ENCODE peak calls at places on chromosomes 2 and 18, in six cellular contexts. One of them, this sample, is unnamed.
A peak's percentile ranks its signal among the peaks of the same experiment; 100 is the strongest.

GRCh38 chr18:36532394-36532793 is 234.9 kb downstream of the FHOD3 start:
- DNase-seq in neural progenitor cell: no peak
- DNase-seq in nephron progenitor cell: no peak
- DNase-seq in SK-N-SH: no peak
- DNase-seq in GM20000: no peak
- DNase-seq in WERI-Rb-1: no peak
- DNase-seq in this sample: no peak

GRCh38 chr2:100413586-100413985 is 3.9 kb downstream of the CHST10 start:
- DNase-seq in neural progenitor cell: no peak
- DNase-seq in nephron progenitor cell: no peak
- DNase-seq in SK-N-SH: no peak
- DNase-seq in GM20000: no peak
- DNase-seq in WERI-Rb-1: no peak
- DNase-seq in this sample: no peak

GRCh38 chr18:56200381-56200831 is 438.0 kb downstream of the TXNL1 start:
- DNase-seq in neural progenitor cell: no peak
- DNase-seq in nephron progenitor cell: no peak
- DNase-seq in SK-N-SH: no peak
- DNase-seq in GM20000: no peak
- DNase-seq in WERI-Rb-1: no peak
- DNase-seq in this sample: no peak

GRCh38 chr2:5691659-5692529 is at the start of gene SOX11:
- DNase-seq in neural progenitor cell: peak; percentile 97
- DNase-seq in nephron progenitor cell: peak; percentile 96
- DNase-seq in SK-N-SH: peak; percentile 99
- DNase-seq in GM20000: peak; percentile 47
- DNase-seq in WERI-Rb-1: peak; percentile 99
- DNase-seq in this sample: no peak

GRCh38 chr2:196759378-196759706 is 40.1 kb downstream of the GTF3C3 start:
- DNase-seq in neural progenitor cell: no peak
- DNase-seq in nephron progenitor cell: no peak
- DNase-seq in SK-N-SH: no peak
- DNase-seq in GM20000: no peak
- DNase-seq in WERI-Rb-1: no peak
- DNase-seq in this sample: no peak

GRCh38 chr2:240915526-240916335 is 9.6 kb downstream of the CROCC2 start:
- DNase-seq in neural progenitor cell: peak; percentile 70
- DNase-seq in nephron progenitor cell: peak; percentile 57
- DNase-seq in SK-N-SH: no peak
- DNase-seq in GM20000: no peak
- DNase-seq in WERI-Rb-1: no peak
- DNase-seq in this sample: no peak

GRCh38 chr2:15636972-15637785 is 45.5 kb downstream of the DDX1 start:
- DNase-seq in neural progenitor cell: peak; percentile 85
- DNase-seq in nephron progenitor cell: peak; percentile 77
- DNase-seq in SK-N-SH: peak; percentile 87
- DNase-seq in GM20000: peak; percentile 65
- DNase-seq in WERI-Rb-1: peak; percentile 79
- DNase-seq in this sample: peak; percentile 61

GRCh38 chr2:8547284-8548064 is 134.4 kb upstream of the ID2 start:
- DNase-seq in neural progenitor cell: no peak
- DNase-seq in nephron progenitor cell: no peak
- DNase-seq in SK-N-SH: no peak
- DNase-seq in GM20000: no peak
- DNase-seq in WERI-Rb-1: no peak
- DNase-seq in this sample: no peak

GRCh38 chr18:28767781-28768211 is 590.9 kb upstream of the CDH2 start:
- DNase-seq in neural progenitor cell: no peak
- DNase-seq in nephron progenitor cell: no peak
- DNase-seq in SK-N-SH: no peak
- DNase-seq in GM20000: no peak
- DNase-seq in WERI-Rb-1: no peak
- DNase-seq in this sample: no peak

GRCh38 chr2:157339965-157340655 is 14.5 kb upstream of the ERMN start:
- DNase-seq in neural progenitor cell: no peak
- DNase-seq in nephron progenitor cell: no peak
- DNase-seq in SK-N-SH: no peak
- DNase-seq in GM20000: no peak
- DNase-seq in WERI-Rb-1: no peak
- DNase-seq in this sample: no peak

GRCh38 chr2:66441651-66442365 is 6.9 kb downstream of the MEIS1 start:
- DNase-seq in neural progenitor cell: no peak
- DNase-seq in nephron progenitor cell: peak; percentile 16
- DNase-seq in SK-N-SH: no peak
- DNase-seq in GM20000: no peak
- DNase-seq in WERI-Rb-1: no peak
- DNase-seq in this sample: no peak

GRCh38 chr2:189613077-189613636 is 32.6 kb upstream of the SLC40A1 start:
- DNase-seq in neural progenitor cell: no peak
- DNase-seq in nephron progenitor cell: no peak
- DNase-seq in SK-N-SH: no peak
- DNase-seq in GM20000: no peak
- DNase-seq in WERI-Rb-1: no peak
- DNase-seq in this sample: peak; percentile 33

GRCh38 chr2:26144953-26145680 is 27.8 kb upstream of the GAREM2 start:
- DNase-seq in neural progenitor cell: peak; percentile 81
- DNase-seq in nephron progenitor cell: peak; percentile 66
- DNase-seq in SK-N-SH: peak; percentile 85
- DNase-seq in GM20000: peak; percentile 78
- DNase-seq in WERI-Rb-1: peak; percentile 80
- DNase-seq in this sample: peak; percentile 64

GRCh38 chr2:240064898-240065297 is 11.6 kb upstream of the OR6B3 start:
- DNase-seq in neural progenitor cell: no peak
- DNase-seq in nephron progenitor cell: no peak
- DNase-seq in SK-N-SH: no peak
- DNase-seq in GM20000: no peak
- DNase-seq in WERI-Rb-1: no peak
- DNase-seq in this sample: no peak

GRCh38 chr2:157777425-157777824 is 98.7 kb downstream of the ACVR1 start:
- DNase-seq in neural progenitor cell: peak; percentile 38
- DNase-seq in nephron progenitor cell: peak; percentile 18
- DNase-seq in SK-N-SH: peak; percentile 39
- DNase-seq in GM20000: peak; percentile 19
- DNase-seq in WERI-Rb-1: peak; percentile 27
- DNase-seq in this sample: peak; percentile 68

GRCh38 chr2:223860809-223861738 is 23.7 kb upstream of the AP1S3 start:
- DNase-seq in neural progenitor cell: no peak
- DNase-seq in nephron progenitor cell: no peak
- DNase-seq in SK-N-SH: no peak
- DNase-seq in GM20000: no peak
- DNase-seq in WERI-Rb-1: no peak
- DNase-seq in this sample: peak; percentile 90

GRCh38 chr2:207088276-207088675 is 77.5 kb downstream of the KLF7 start:
- DNase-seq in neural progenitor cell: no peak
- DNase-seq in nephron progenitor cell: no peak
- DNase-seq in SK-N-SH: no peak
- DNase-seq in GM20000: no peak
- DNase-seq in WERI-Rb-1: no peak
- DNase-seq in this sample: no peak

GRCh38 chr2:197515277-197515797 is 529 bp upstream of the MOB4 start:
- DNase-seq in neural progenitor cell: no peak
- DNase-seq in nephron progenitor cell: peak; percentile 7
- DNase-seq in SK-N-SH: peak; percentile 60
- DNase-seq in GM20000: no peak
- DNase-seq in WERI-Rb-1: peak; percentile 20
- DNase-seq in this sample: no peak

GRCh38 chr2:206452242-206452641 is 8.9 kb downstream of the ADAM23 start:
- DNase-seq in neural progenitor cell: no peak
- DNase-seq in nephron progenitor cell: no peak
- DNase-seq in SK-N-SH: no peak
- DNase-seq in GM20000: no peak
- DNase-seq in WERI-Rb-1: no peak
- DNase-seq in this sample: no peak

GRCh38 chr2:118689456-118689855 is 158.0 kb downstream of the EN1 start:
- DNase-seq in neural progenitor cell: no peak
- DNase-seq in nephron progenitor cell: no peak
- DNase-seq in SK-N-SH: no peak
- DNase-seq in GM20000: no peak
- DNase-seq in WERI-Rb-1: no peak
- DNase-seq in this sample: no peak

GRCh38 chr2:172711110-172711509 is 24.5 kb upstream of the RAPGEF4 start:
- DNase-seq in neural progenitor cell: no peak
- DNase-seq in nephron progenitor cell: no peak
- DNase-seq in SK-N-SH: no peak
- DNase-seq in GM20000: no peak
- DNase-seq in WERI-Rb-1: no peak
- DNase-seq in this sample: no peak

GRCh38 chr2:143321994-143322393 is 192.8 kb downstream of the ARHGAP15 start:
- DNase-seq in neural progenitor cell: no peak
- DNase-seq in nephron progenitor cell: no peak
- DNase-seq in SK-N-SH: no peak
- DNase-seq in GM20000: no peak
- DNase-seq in WERI-Rb-1: no peak
- DNase-seq in this sample: peak; percentile 17

GRCh38 chr2:24858996-24859395 is 61.0 kb downstream of the ADCY3 start:
- DNase-seq in neural progenitor cell: no peak
- DNase-seq in nephron progenitor cell: no peak
- DNase-seq in SK-N-SH: no peak
- DNase-seq in GM20000: no peak
- DNase-seq in WERI-Rb-1: no peak
- DNase-seq in this sample: no peak

GRCh38 chr18:32383040-32383819 is 87.5 kb downstream of the GAREM1 start:
- DNase-seq in neural progenitor cell: no peak
- DNase-seq in nephron progenitor cell: no peak
- DNase-seq in SK-N-SH: no peak
- DNase-seq in GM20000: no peak
- DNase-seq in WERI-Rb-1: no peak
- DNase-seq in this sample: peak; percentile 53

GRCh38 chr2:30252723-30253688 is 21.7 kb downstream of the LBH start:
- DNase-seq in neural progenitor cell: no peak
- DNase-seq in nephron progenitor cell: no peak
- DNase-seq in SK-N-SH: no peak
- DNase-seq in GM20000: no peak
- DNase-seq in WERI-Rb-1: peak; percentile 39
- DNase-seq in this sample: peak; percentile 50

GRCh38 chr2:159010963-159011362 is 42.5 kb downstream of the TANC1 start:
- DNase-seq in neural progenitor cell: no peak
- DNase-seq in nephron progenitor cell: no peak
- DNase-seq in SK-N-SH: no peak
- DNase-seq in GM20000: no peak
- DNase-seq in WERI-Rb-1: no peak
- DNase-seq in this sample: no peak

DNA sequence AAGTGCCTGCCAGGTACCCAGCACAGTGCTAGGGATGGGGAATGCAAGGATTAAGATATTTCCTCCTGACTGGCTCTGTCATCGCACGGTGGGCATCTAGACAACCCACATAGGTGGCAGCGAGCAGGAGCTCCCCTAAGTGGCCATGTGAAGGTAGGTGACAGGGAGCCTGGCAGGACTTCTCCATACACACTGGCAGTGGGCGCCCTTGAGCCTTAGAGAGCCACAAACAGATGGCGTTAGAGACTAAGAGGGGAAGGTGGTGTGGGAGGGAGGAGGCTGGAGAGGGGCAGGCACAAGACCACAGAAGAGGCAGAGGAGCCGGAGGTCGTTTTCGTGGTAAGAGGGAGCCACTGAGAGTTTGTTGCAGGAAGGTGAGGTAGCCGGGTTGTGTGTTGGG is 15.2 kb downstream of the PRELID3A start:
- DNase-seq in neural progenitor cell: peak; percentile 38
- DNase-seq in nephron progenitor cell: no peak
- DNase-seq in SK-N-SH: peak; percentile 53
- DNase-seq in GM20000: no peak
- DNase-seq in WERI-Rb-1: peak; percentile 85
- DNase-seq in this sample: peak; percentile 57
- TF ChIP-seq CTCF in neural progenitor cell: peak; percentile 16
- TF ChIP-seq CTCF in nephron progenitor cell: no peak
- TF ChIP-seq CTCF in SK-N-SH: no peak
- TF ChIP-seq CTCF in GM20000: peak; percentile 2
- TF ChIP-seq CTCF in WERI-Rb-1: peak; percentile 89
- TF ChIP-seq CTCF in this sample: peak; percentile 19

GRCh38 chr2:150047731-150048130 is 439.7 kb downstream of the RND3 start:
- DNase-seq in neural progenitor cell: no peak
- DNase-seq in nephron progenitor cell: no peak
- DNase-seq in SK-N-SH: no peak
- DNase-seq in GM20000: no peak
- DNase-seq in WERI-Rb-1: no peak
- DNase-seq in this sample: no peak
- TF ChIP-seq CTCF in neural progenitor cell: no peak
- TF ChIP-seq CTCF in nephron progenitor cell: no peak
- TF ChIP-seq CTCF in SK-N-SH: no peak
- TF ChIP-seq CTCF in GM20000: no peak
- TF ChIP-seq CTCF in WERI-Rb-1: no peak
- TF ChIP-seq CTCF in this sample: no peak

GRCh38 chr2:10402652-10403215 is 45.4 kb downstream of the ODC1 start:
- DNase-seq in neural progenitor cell: no peak
- DNase-seq in nephron progenitor cell: no peak
- DNase-seq in SK-N-SH: no peak
- DNase-seq in GM20000: no peak
- DNase-seq in WERI-Rb-1: no peak
- DNase-seq in this sample: no peak
- TF ChIP-seq CTCF in neural progenitor cell: no peak
- TF ChIP-seq CTCF in nephron progenitor cell: no peak
- TF ChIP-seq CTCF in SK-N-SH: no peak
- TF ChIP-seq CTCF in GM20000: no peak
- TF ChIP-seq CTCF in WERI-Rb-1: no peak
- TF ChIP-seq CTCF in this sample: no peak

DNA sequence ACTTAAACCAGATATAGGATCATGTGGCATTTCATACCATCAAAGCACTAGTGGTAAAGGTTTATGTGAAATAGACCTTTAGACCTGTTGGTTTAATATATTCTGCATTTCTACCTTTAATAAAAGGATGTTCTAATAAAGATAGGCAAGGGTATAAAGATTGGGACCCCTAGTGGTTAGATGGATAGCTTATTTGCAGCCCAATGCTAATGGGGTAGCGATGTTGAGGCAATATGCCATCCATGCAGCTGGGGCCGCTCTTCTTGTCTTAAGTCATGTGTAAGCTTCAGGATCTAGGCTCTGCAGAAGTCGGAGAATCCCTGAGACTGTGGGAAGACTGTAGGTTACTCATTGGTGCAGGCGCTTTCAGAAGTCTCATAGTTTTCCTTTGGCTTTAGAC is 114.9 kb downstream of the ICOS start:
- DNase-seq in neural progenitor cell: peak; percentile 21
- DNase-seq in nephron progenitor cell: no peak
- DNase-seq in SK-N-SH: no peak
- DNase-seq in GM20000: no peak
- DNase-seq in WERI-Rb-1: no peak
- DNase-seq in this sample: no peak
- TF ChIP-seq CTCF in neural progenitor cell: peak; percentile 47
- TF ChIP-seq CTCF in nephron progenitor cell: peak; percentile 28
- TF ChIP-seq CTCF in SK-N-SH: peak; percentile 35
- TF ChIP-seq CTCF in GM20000: peak; percentile 5
- TF ChIP-seq CTCF in WERI-Rb-1: peak; percentile 43
- TF ChIP-seq CTCF in this sample: no peak

This sample was measured in Calu3.